ENCODE peak calls at places on chromosomes 7 and 10, in ten cellular contexts. X is omental fat pad; A is CD4-positive, alpha-beta T cell; Z is amygdala; J is nephron progenitor cell; C is activated CD4-positive, alpha-beta T cell treated with anti-CD3 and anti-CD28 coated beads, Interleukin-2, amount 10 ng/mL, durations not matched to agents 24 days and 14 days; U is epithelial cell of esophagus; T is HEK293T; Y is hypothalamus; W is T-helper 9 cell. Q is an unnamed sample.

GRCh38 chr7:12709731-12710502 is 22.5 kb downstream of the ARL4A start:
- DNase-seq in X (no peak), A (no peak), Z (no peak), J (no peak), C (no peak), U (peak; percentile 47), T (no peak), Y (no peak), W (no peak), Q (no peak)

GRCh38 chr7:159104188-159105030 is 40.3 kb downstream of the VIPR2 start:
- DNase-seq in X (no peak), A (no peak), Z (no peak), J (no peak), C (no peak), U (no peak), T (no peak), Y (no peak), W (no peak), Q (no peak)

GRCh38 chr7:101564778-101565211 is 64.3 kb downstream of the MYL10 start:
- DNase-seq in X (no peak), A (no peak), Z (no peak), J (peak; percentile 69), C (no peak), U (peak; percentile 38), T (no peak), Y (no peak), W (no peak), Q (peak; percentile 41)

GRCh38 chr7:143975617-143976016 is 21.0 kb downstream of the OR2F1 start:
- DNase-seq in X (no peak), A (no peak), Z (no peak), J (no peak), C (no peak), U (peak; percentile 2), T (no peak), Y (no peak), W (no peak), Q (peak; percentile 60)

GRCh38 chr10:125472037-125472607 is 210.8 kb downstream of the TEX36 start:
- DNase-seq in X (no peak), A (no peak), Z (no peak), J (no peak), C (no peak), U (peak; percentile 79), T (no peak), Y (no peak), W (no peak), Q (no peak)

GRCh38 chr10:63866747-63867140 is 345.5 kb downstream of the REEP3 start:
- DNase-seq in X (no peak), A (no peak), Z (no peak), J (peak; percentile 5), C (no peak), U (peak; percentile 33), T (peak; percentile 22), Y (no peak), W (no peak), Q (peak; percentile 10)

GRCh38 chr7:126495001-126495400 is 757.7 kb downstream of the GRM8 start:
- DNase-seq in X (no peak), A (no peak), Z (no peak), J (no peak), C (no peak), U (no peak), T (no peak), Y (no peak), W (no peak), Q (no peak)

GRCh38 chr7:116955340-116955739 is 2.0 kb downstream of the ST7 start:
- DNase-seq in X (no peak), A (no peak), Z (no peak), J (no peak), C (no peak), U (no peak), T (no peak), Y (no peak), W (no peak), Q (no peak)

GRCh38 chr7:2109936-2110585 is 122.7 kb downstream of the MAD1L1 start:
- DNase-seq in X (no peak), A (no peak), Z (no peak), J (no peak), C (peak; percentile 72), U (peak; percentile 96), T (no peak), Y (no peak), W (no peak), Q (peak; percentile 89)

GRCh38 chr7:18495412-18496335 is at the start of gene HDAC9:
- DNase-seq in X (no peak), A (no peak), Z (no peak), J (peak; percentile 25), C (no peak), U (peak; percentile 58), T (peak; percentile 18), Y (peak; percentile 52), W (no peak), Q (no peak)

GRCh38 chr10:86041116-86041515 is 325.5 kb downstream of the GRID1 start:
- DNase-seq in X (no peak), A (no peak), Z (no peak), J (no peak), C (no peak), U (no peak), T (no peak), Y (no peak), W (no peak), Q (no peak)

GRCh38 chr10:10564081-10564480 is 453.6 kb upstream of the CELF2 start:
- DNase-seq in X (no peak), A (no peak), Z (no peak), J (no peak), C (no peak), U (no peak), T (no peak), Y (no peak), W (no peak), Q (no peak)

GRCh38 chr10:63005246-63005645 is 127.9 kb upstream of the NRBF2 start:
- DNase-seq in X (no peak), A (no peak), Z (no peak), J (no peak), C (no peak), U (peak; percentile 86), T (no peak), Y (no peak), W (no peak), Q (no peak)

GRCh38 chr10:112763916-112764520 is 186.0 kb upstream of the TCF7L2 start:
- DNase-seq in X (no peak), A (no peak), Z (no peak), J (no peak), C (no peak), U (no peak), T (no peak), Y (no peak), W (no peak), Q (no peak)

GRCh38 chr10:74394416-74394969 is 243.5 kb downstream of the ADK start:
- DNase-seq in X (no peak), A (no peak), Z (no peak), J (no peak), C (no peak), U (no peak), T (no peak), Y (no peak), W (no peak), Q (no peak)

GRCh38 chr7:141073173-141073640 is 657 bp upstream of the TMEM178B start:
- DNase-seq in X (no peak), A (no peak), Z (no peak), J (peak; percentile 81), C (peak; percentile 78), U (peak; percentile 50), T (peak; percentile 77), Y (peak; percentile 48), W (no peak), Q (no peak)

GRCh38 chr10:17241611-17242333 is 13.7 kb downstream of the VIM start:
- DNase-seq in X (no peak), A (no peak), Z (no peak), J (no peak), C (no peak), U (no peak), T (no peak), Y (no peak), W (no peak), Q (no peak)

GRCh38 chr7:30694774-30695721 is 12.8 kb upstream of the CRHR2 start:
- DNase-seq in X (no peak), A (no peak), Z (no peak), J (no peak), C (no peak), U (peak; percentile 36), T (no peak), Y (no peak), W (no peak), Q (no peak)

GRCh38 chr7:7138897-7139296 is 43.4 kb upstream of the C1GALT1 start:
- DNase-seq in X (no peak), A (no peak), Z (no peak), J (no peak), C (no peak), U (no peak), T (no peak), Y (no peak), W (no peak), Q (no peak)

GRCh38 chr10:102133373-102134195 is 744 bp downstream of the PPRC1 start:
- DNase-seq in X (peak; percentile 60), A (no peak), Z (peak; percentile 29), J (peak; percentile 67), C (peak; percentile 86), U (peak; percentile 93), T (peak; percentile 81), Y (peak; percentile 77), W (no peak), Q (peak; percentile 81)

GRCh38 chr10:29627201-29628105 is 7.3 kb downstream of the SVIL start:
- DNase-seq in X (no peak), A (no peak), Z (no peak), J (no peak), C (no peak), U (no peak), T (no peak), Y (no peak), W (no peak), Q (no peak)

GRCh38 chr7:51276967-51277366 is 39.6 kb downstream of the COBL start:
- DNase-seq in X (no peak), A (no peak), Z (no peak), J (no peak), C (no peak), U (no peak), T (no peak), Y (peak; percentile 61), W (no peak), Q (no peak)

GRCh38 chr10:77419979-77420378 is 217.6 kb downstream of the KCNMA1 start:
- DNase-seq in X (no peak), A (no peak), Z (no peak), J (no peak), C (no peak), U (no peak), T (no peak), Y (no peak), W (no peak), Q (no peak)

GRCh38 chr7:118311121-118311803 is 86.8 kb downstream of the ANKRD7 start:
- DNase-seq in X (no peak), A (no peak), Z (no peak), J (no peak), C (no peak), U (peak; percentile 93), T (no peak), Y (no peak), W (no peak), Q (no peak)

GRCh38 chr7:14766747-14767146 is 135.8 kb downstream of the DGKB start:
- DNase-seq in X (no peak), A (no peak), Z (no peak), J (no peak), C (no peak), U (no peak), T (no peak), Y (no peak), W (no peak), Q (no peak)

GRCh38 chr7:120475994-120476393 is 203.0 kb downstream of the KCND2 start:
- DNase-seq in X (no peak), A (no peak), Z (no peak), J (no peak), C (no peak), U (no peak), T (no peak), Y (no peak), W (no peak), Q (no peak)

GRCh38 chr7:75856562-75856961 is 22.3 kb upstream of the RHBDD2 start:
- DNase-seq in X (no peak), A (no peak), Z (no peak), J (no peak), C (no peak), U (no peak), T (no peak), Y (no peak), W (no peak), Q (no peak)

GRCh38 chr7:6127129-6127490 is 95.9 kb downstream of the ANKRD61 start:
- DNase-seq in X (no peak), A (no peak), Z (no peak), J (no peak), C (no peak), U (no peak), T (no peak), Y (no peak), W (no peak), Q (no peak)